ENCODE peak calls at places on chromosomes 12 and 14, in nine cellular contexts. U is A549; R is HL-60; L is CD4-positive, alpha-beta T cell; W is aorta; M is upper lobe of right lung; I is sigmoid colon; C is mesenchymal stem cell; Y is endothelial cell of umbilical vein. T is an unnamed sample.

GRCh38 chr12:10101042-10101579 is 2.3 kb upstream of the CLEC1A start:
- DNase-seq in R (no peak), L (no peak), I (peak; percentile 74), U (no peak), W (no peak), Y (peak; percentile 63), M (no peak), C (peak; percentile 23), T (no peak)

GRCh38 chr14:37428954-37429353 is 166.1 kb downstream of the FOXA1 start:
- DNase-seq in L (no peak), W (no peak), C (no peak), M (no peak), Y (no peak), U (no peak), R (no peak), I (no peak), T (no peak)

GRCh38 chr14:23364604-23365352 is at the start of gene EFS:
- DNase-seq in I (no peak), Y (no peak), R (no peak), W (peak; percentile 75), L (no peak), M (no peak), U (no peak), C (peak; percentile 52), T (no peak)

GRCh38 chr14:103118663-103119404 is 4.4 kb upstream of the TNFAIP2 start:
- DNase-seq in L (no peak), C (no peak), M (peak; percentile 93), U (no peak), Y (no peak), R (peak; percentile 96), I (peak; percentile 87), W (peak; percentile 95), T (no peak)

GRCh38 chr12:62802981-62803380 is 132.0 kb downstream of the PPM1H start:
- DNase-seq in I (no peak), M (no peak), W (no peak), R (no peak), Y (no peak), L (no peak), U (no peak), C (no peak), T (no peak)

GRCh38 chr12:93572712-93573551 is 457 bp downstream of the SOCS2 start:
- DNase-seq in Y (peak; percentile 36), U (no peak), W (peak; percentile 58), M (peak; percentile 68), I (peak; percentile 72), R (no peak), L (peak; percentile 19), C (peak; percentile 51), T (no peak)

GRCh38 chr12:65308001-65308400 is 29.5 kb downstream of the MSRB3 start:
- DNase-seq in W (no peak), M (no peak), C (peak; percentile 45), Y (peak; percentile 76), R (no peak), U (no peak), I (no peak), L (no peak), T (no peak)

GRCh38 chr12:122086641-122087285 is 8.2 kb downstream of the MLXIP start:
- DNase-seq in I (peak; percentile 66), Y (no peak), C (no peak), R (no peak), M (peak; percentile 45), U (no peak), L (no peak), W (no peak), T (no peak)

GRCh38 chr12:47904647-47905312 is at the start of gene VDR:
- DNase-seq in M (peak; percentile 92), C (peak; percentile 79), W (peak; percentile 84), L (peak; percentile 64), R (peak; percentile 71), I (peak; percentile 85), U (peak; percentile 87), Y (peak; percentile 61), T (no peak)

GRCh38 chr12:125606312-125606711 is 541.1 kb downstream of the AACS start:
- DNase-seq in C (no peak), Y (no peak), W (no peak), M (no peak), U (no peak), L (no peak), R (no peak), I (no peak), T (no peak)

GRCh38 chr14:101231828-101232227 is 328.3 kb upstream of the RTL1 start:
- DNase-seq in M (no peak), I (peak; percentile 22), W (no peak), R (no peak), U (no peak), Y (no peak), L (no peak), C (no peak), T (no peak)

GRCh38 chr14:77158175-77158908 is 16.8 kb upstream of the ZDHHC22 start:
- DNase-seq in C (peak; percentile 69), R (no peak), I (peak; percentile 76), W (peak; percentile 68), Y (peak; percentile 20), U (peak; percentile 52), M (no peak), L (no peak), T (no peak)

GRCh38 chr12:3922033-3922432 is 48.8 kb upstream of the PARP11 start:
- DNase-seq in M (no peak), I (no peak), Y (no peak), R (no peak), W (no peak), L (no peak), C (no peak), U (no peak), T (no peak)

GRCh38 chr12:3897400-3897910 is 24.3 kb upstream of the PARP11 start:
- DNase-seq in Y (no peak), W (no peak), L (no peak), M (no peak), C (no peak), R (no peak), I (no peak), U (no peak), T (no peak)

GRCh38 chr12:10406725-10407124 is 2.8 kb downstream of the KLRC4 start:
- DNase-seq in L (no peak), W (peak; percentile 66), I (peak; percentile 63), Y (no peak), U (no peak), R (peak; percentile 70), C (no peak), M (no peak), T (no peak)

GRCh38 chr12:90305379-90305778 is 596.7 kb upstream of the ATP2B1 start:
- DNase-seq in I (no peak), C (no peak), Y (no peak), W (no peak), M (no peak), R (no peak), L (no peak), U (no peak), T (peak; percentile 26)

GRCh38 chr12:47955059-47955458 is 8.3 kb upstream of the TMEM106C start:
- DNase-seq in L (no peak), U (no peak), M (no peak), W (no peak), R (no peak), C (no peak), I (no peak), Y (no peak), T (no peak)

GRCh38 chr14:20989464-20989786 is 355 bp upstream of the METTL17 start:
- DNase-seq in C (no peak), R (peak; percentile 78), U (no peak), Y (no peak), I (no peak), L (no peak), M (no peak), W (no peak), T (no peak)

GRCh38 chr12:107748472-107748871 is 12.5 kb downstream of the PRDM4 start:
- DNase-seq in U (no peak), C (peak; percentile 80), M (no peak), I (no peak), W (no peak), R (no peak), Y (peak; percentile 84), L (no peak), T (peak; percentile 27)

DNA sequence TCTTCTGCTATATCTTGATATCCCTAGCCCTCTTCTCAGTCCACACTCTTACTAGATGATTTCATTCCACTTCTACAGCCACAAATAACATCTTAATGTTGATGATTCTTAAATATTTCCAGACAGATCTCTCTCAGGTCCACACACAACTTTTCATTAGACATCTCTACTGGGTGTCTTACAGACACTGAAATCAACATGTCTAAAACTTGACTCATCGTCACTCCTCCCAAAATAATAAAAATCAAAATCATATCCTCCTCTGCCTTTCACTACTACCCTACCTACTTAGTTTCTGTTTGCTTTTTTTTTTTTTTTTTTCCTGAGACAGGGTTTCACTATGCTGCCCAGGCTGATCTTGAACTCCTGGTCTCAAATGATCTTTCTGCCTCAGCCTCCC is 11.8 kb downstream of the PRDM4 start:
- DNase-seq in I (no peak), M (no peak), U (no peak), Y (peak; percentile 42), C (peak; percentile 31), R (no peak), L (no peak), W (no peak), T (peak; percentile 68)
- H3K27ac ChIP-seq in I (no peak overlapping the region), M (no peak overlapping the region), U (no peak overlapping the region), Y (peak overlapping the region; percentile 83), C (peak overlapping the region; percentile 89), R (no peak overlapping the region), L (no peak overlapping the region), W (no peak overlapping the region), T (peak overlapping the region; percentile 97)

GRCh38 chr12:52517005-52517835 is 3.0 kb downstream of the KRT5 start:
- DNase-seq in Y (no peak), I (no peak), U (no peak), M (no peak), W (no peak), C (no peak), L (no peak), R (no peak), T (no peak)
- H3K27ac ChIP-seq in Y (no peak overlapping the region), I (no peak overlapping the region), U (no peak overlapping the region), M (no peak overlapping the region), W (no peak overlapping the region), C (no peak overlapping the region), L (no peak overlapping the region), R (no peak overlapping the region), T (peak overlapping the region; percentile 97)

DNA sequence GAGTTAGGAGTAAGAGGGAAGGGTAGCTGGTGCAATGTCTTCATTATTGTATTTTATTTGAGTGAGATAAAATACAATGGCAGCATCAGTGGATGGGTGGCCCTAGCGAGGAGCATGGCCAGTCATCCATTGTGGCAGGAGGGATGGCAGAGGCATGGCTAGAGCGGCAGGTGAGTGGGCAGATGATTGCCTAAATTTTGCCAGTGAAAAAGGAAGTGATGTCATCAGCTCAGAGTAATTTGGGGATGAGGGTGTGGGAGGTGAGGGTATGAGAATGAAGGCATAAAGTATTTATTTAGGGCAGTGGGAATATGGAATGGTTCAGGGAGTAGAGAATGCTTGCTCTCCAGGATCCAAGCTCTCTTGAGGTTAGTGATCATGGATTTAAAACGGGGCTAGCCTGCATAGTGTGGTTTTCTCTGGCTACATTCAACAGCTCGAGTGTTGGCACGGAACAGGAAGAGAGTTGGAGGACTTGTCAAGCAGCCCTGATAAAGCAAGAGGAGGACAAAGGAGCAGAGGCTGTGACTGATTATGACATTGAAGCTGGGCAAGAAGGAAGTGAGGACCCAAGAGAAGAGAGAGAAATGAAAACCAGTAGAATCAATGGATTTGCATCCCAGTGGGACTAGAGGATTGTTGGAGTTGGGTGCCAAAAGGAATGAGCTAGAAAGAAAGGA is 18.7 kb upstream of the SERPINA6 start:
- DNase-seq in Y (no peak), C (no peak), R (peak; percentile 33), M (no peak), U (no peak), I (no peak), W (no peak), L (no peak), T (peak; percentile 18)
- H3K27ac ChIP-seq in Y (no peak overlapping the region), C (no peak overlapping the region), R (no peak overlapping the region), M (no peak overlapping the region), U (no peak overlapping the region), I (no peak overlapping the region), W (no peak overlapping the region), L (no peak overlapping the region), T (peak overlapping the region; percentile 70)

GRCh38 chr14:27688823-27689444 is 1077.7 kb upstream of the FOXG1 start:
- DNase-seq in W (no peak), I (no peak), Y (no peak), C (no peak), R (no peak), U (no peak), M (no peak), L (no peak), T (no peak)
- H3K27ac ChIP-seq in W (no peak overlapping the region), I (no peak overlapping the region), Y (no peak overlapping the region), C (no peak overlapping the region), R (no peak overlapping the region), U (no peak overlapping the region), M (no peak overlapping the region), L (no peak overlapping the region), T (no peak overlapping the region)

T was measured in epithelial cell of prostate.